ENCODE peak calls at places on chromosomes 13 and 19, in four cellular contexts. E is Peyer's patch, G is sigmoid colon, P is body of pancreas. K is an unnamed sample.

GRCh38 chr19:46330319-46330918 is 16.5 kb upstream of the PPP5C start:
- DNase-seq in E (no peak), G (no peak), P (no peak), K (no peak)

GRCh38 chr13:75357576-75358295 is 124.2 kb downstream of the TBC1D4 start:
- DNase-seq in G (no peak), P (no peak), E (no peak), K (no peak)

GRCh38 chr13:77318741-77319140 is 8.2 kb downstream of the MYCBP2 start:
- DNase-seq in P (no peak), G (no peak), E (no peak), K (no peak)

GRCh38 chr19:19342086-19343015 is 21.7 kb downstream of the MAU2 start:
- DNase-seq in P (peak; percentile 67), E (peak; percentile 77), G (no peak), K (peak; percentile 67)

GRCh38 chr13:30739646-30740642 is 4.6 kb downstream of the ALOX5AP start:
- DNase-seq in P (no peak), G (no peak), E (peak; percentile 71), K (no peak)

GRCh38 chr13:93562676-93563075 is 336.1 kb downstream of the GPC6 start:
- DNase-seq in P (no peak), E (no peak), G (no peak), K (no peak)

GRCh38 chr13:60150538-60150937 is 13.2 kb downstream of the DIAPH3 start:
- DNase-seq in G (no peak), E (no peak), P (no peak), K (no peak)

GRCh38 chr19:51066393-51066792 is 1.5 kb upstream of the KLK13 start:
- DNase-seq in P (no peak), E (no peak), G (no peak), K (no peak)

GRCh38 chr13:113348591-113348990 is 15.3 kb downstream of the GRTP1 start:
- DNase-seq in G (peak; percentile 53), E (no peak), P (no peak), K (no peak)

GRCh38 chr19:58022283-58022660 is 11.6 kb upstream of the ZSCAN1 start:
- DNase-seq in P (no peak), G (no peak), E (no peak), K (no peak)

GRCh38 chr19:34667349-34668076 is 9.4 kb downstream of the SCGB2B2 start:
- DNase-seq in E (no peak), G (no peak), P (no peak), K (no peak)

GRCh38 chr19:28066988-28067387 is 1146.0 kb downstream of the UQCRFS1 start:
- DNase-seq in G (no peak), P (no peak), E (no peak), K (no peak)

GRCh38 chr13:44306401-44307192 is 67.0 kb upstream of the SERP2 start:
- DNase-seq in G (peak; percentile 90), E (peak; percentile 55), P (peak; percentile 66), K (no peak)

GRCh38 chr19:6738726-6739389 is 622 bp upstream of the TRIP10 start:
- DNase-seq in E (peak; percentile 74), P (peak; percentile 50), G (peak; percentile 81), K (peak; percentile 32)

GRCh38 chr19:19354932-19355331 is 34.3 kb downstream of the MAU2 start:
- DNase-seq in E (no peak), P (no peak), G (no peak), K (no peak)

GRCh38 chr13:108383676-108384075 is 114.2 kb downstream of the TNFSF13B start:
- DNase-seq in E (no peak), G (no peak), P (no peak), K (no peak)

GRCh38 chr19:33413868-33414666 is 40.6 kb downstream of the CEBPG start:
- DNase-seq in P (no peak), G (no peak), E (no peak), K (no peak)

GRCh38 chr13:92260363-92260762 is 861.9 kb downstream of the GPC5 start:
- DNase-seq in P (no peak), E (no peak), G (no peak), K (no peak)

GRCh38 chr13:40799508-40799907 is 10.1 kb downstream of the SLC25A15 start:
- DNase-seq in G (no peak), P (no peak), E (no peak), K (no peak)

DNA sequence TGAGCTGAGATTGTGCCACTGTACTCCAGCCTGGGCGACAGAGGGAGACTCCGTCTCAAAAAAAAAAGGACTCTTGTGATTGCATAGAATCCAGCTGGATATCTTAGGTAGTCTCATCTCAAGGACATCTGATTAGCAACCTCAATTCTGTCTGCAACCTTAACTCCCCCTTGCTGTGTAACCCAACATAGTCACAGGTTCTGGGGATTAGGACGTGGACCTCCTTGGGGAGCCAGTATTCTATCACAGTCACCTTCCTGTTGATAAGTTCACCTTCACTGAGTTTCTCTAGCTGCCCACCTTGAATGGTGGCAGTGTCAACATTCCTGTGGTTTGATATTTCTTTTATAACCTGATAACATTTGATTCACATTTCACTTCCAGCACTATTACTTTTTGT is 27.2 kb downstream of the GPR18 start:
- DNase-seq in P (no peak), E (no peak), G (no peak), K (no peak)
- TF ChIP-seq CTCF in P (no peak), E (no peak), G (no peak), K (no peak)

GRCh38 chr19:39335168-39335567 is 675 bp downstream of the GMFG start:
- DNase-seq in G (no peak), E (no peak), P (no peak), K (no peak)

GRCh38 chr19:39332293-39332692 is 3.5 kb downstream of the GMFG start:
- DNase-seq in G (no peak), E (no peak), P (no peak), K (no peak)

GRCh38 chr19:39336483-39336882 is 640 bp upstream of the GMFG start:
- DNase-seq in G (no peak), E (no peak), P (no peak), K (no peak)

GRCh38 chr19:39334444-39334976 is 1.3 kb downstream of the GMFG start:
- DNase-seq in G (no peak), P (no peak), E (no peak), K (no peak)

DNA sequence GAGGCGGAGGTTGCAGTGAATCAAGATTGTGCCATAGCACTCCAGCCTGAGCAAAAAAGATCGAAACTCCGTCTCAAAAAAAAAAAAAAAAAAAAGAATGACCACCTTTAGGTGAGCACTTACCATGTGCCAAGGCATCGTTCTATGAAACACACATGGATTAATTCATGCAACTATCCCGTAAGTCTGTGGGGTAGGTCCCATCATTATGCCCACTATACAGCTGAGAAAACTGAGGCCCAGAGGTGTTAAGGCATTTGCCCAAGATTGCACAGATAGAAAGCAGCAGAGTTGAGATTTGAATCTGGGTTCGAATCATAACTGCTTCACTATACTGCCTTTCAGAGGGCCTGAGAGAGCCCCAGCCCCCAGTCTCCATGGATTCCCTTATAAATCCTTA is 2.3 kb downstream of the GMFG start:
- DNase-seq in E (no peak), G (no peak), P (no peak), K (no peak)
- H3K4me1 ChIP-seq in E (no peaks in the 10 kb centered on the region), G (no peaks in the 10 kb centered on the region), P (peaks cover 13% of the 10 kb centered on the region), K (no peaks in the 10 kb centered on the region)

DNA sequence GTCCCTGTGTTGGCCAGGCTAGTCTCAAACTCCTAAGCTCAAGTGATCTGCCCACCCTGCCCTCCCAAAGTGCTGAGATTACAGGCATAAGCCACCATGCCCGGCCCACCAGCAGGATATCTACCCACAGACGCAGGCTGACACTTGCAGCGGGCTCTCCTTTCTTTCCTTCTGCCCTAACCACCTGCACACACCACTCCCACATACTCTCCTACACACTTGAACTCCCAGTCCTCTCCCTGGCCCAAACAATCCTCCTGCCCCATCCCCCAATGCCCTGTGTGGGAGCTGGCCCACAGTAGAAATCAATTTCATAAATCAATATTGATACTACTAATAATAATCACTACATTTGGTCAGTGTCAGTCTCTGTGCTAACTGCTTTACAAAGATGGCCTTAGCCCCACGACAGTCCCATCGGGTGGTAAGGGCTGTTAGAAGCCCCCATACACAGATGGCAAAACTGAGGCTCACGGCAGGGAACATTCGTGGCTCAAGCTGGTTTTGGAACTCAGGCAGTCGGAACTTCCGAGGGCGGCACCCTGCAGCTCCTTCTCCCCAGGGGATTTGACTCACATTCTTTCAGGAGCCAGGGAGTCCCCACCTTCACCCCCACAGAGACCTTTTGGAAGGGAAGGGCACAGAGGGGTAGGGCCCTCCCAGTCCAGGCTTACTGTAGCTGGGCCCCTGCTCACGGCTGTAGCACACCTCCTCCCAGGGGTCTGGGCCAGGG is 3.4 kb upstream of the DPF1 start:
- DNase-seq in G (no peak), E (no peak), P (no peak), K (no peak)
- H3K27me3 ChIP-seq in G (peaks cover 40% of the 10 kb centered on the region), E (no peaks in the 10 kb centered on the region), P (peaks cover 43% of the 10 kb centered on the region), K (peaks cover 4% of the 10 kb centered on the region)

GRCh38 chr13:84985860-84986259 is 813.4 kb downstream of the SLITRK6 start:
- DNase-seq in G (no peak), P (no peak), E (no peak), K (no peak)
- TF ChIP-seq CTCF in G (no peak), P (no peak), E (no peak), K (no peak)

K was measured in lung.